ENCODE peak calls at places on chromosomes 11 and 22, in nine cellular contexts. E, H, X, Q, W, T, P, I and O are unnamed samples. For H3K36me3, the result is how much of the 10 kb centered on the place peaks cover.

GRCh38 chr22:19775496-19776325 is 15.1 kb downstream of the TBX1 start:
- DNase-seq in E (no peak), H (no peak), X (no peak), Q (no peak), W (no peak), T (no peak), P (no peak), I (no peak), O (no peak)

GRCh38 chr11:76588455-76589325 is 81.9 kb downstream of the LRRC32 start:
- DNase-seq in E (peak), H (no peak), X (peak), Q (no peak), W (peak), T (no peak), P (no peak), I (peak), O (no peak)

GRCh38 chr22:20094158-20094807 is 14.2 kb downstream of the DGCR8 start:
- DNase-seq in E (no peak), H (no peak), X (peak), Q (no peak), W (peak), T (no peak), P (no peak), I (no peak), O (no peak)

GRCh38 chr11:57349491-57350274 is 11.5 kb downstream of the P2RX3 start:
- DNase-seq in E (peak), H (peak), X (peak), Q (peak), W (peak), T (peak), P (peak), I (peak), O (peak)

GRCh38 chr11:12235945-12236743 is 125.8 kb downstream of the MICAL2 start:
- DNase-seq in E (no peak), H (peak), X (peak), Q (peak), W (peak), T (peak), P (peak), I (peak), O (peak)

GRCh38 chr11:67154726-67155125 is 35.7 kb downstream of the KDM2A start:
- DNase-seq in E (no peak), H (no peak), X (no peak), Q (no peak), W (no peak), T (no peak), P (no peak), I (no peak), O (no peak)

GRCh38 chr11:6315811-6316425 is 4.4 kb downstream of the CAVIN3 start:
- DNase-seq in E (peak), H (peak), X (peak), Q (no peak), W (peak), T (no peak), P (peak), I (peak), O (peak)

GRCh38 chr11:71946144-71946571 is 17.3 kb downstream of the RNF121 start:
- DNase-seq in E (no peak), H (no peak), X (no peak), Q (no peak), W (no peak), T (no peak), P (no peak), I (no peak), O (no peak)

GRCh38 chr11:78300108-78300507 is 111.4 kb downstream of the USP35 start:
- DNase-seq in E (no peak), H (no peak), X (no peak), Q (no peak), W (no peak), T (no peak), P (no peak), I (no peak), O (no peak)

GRCh38 chr11:10567466-10567865 is 999 bp downstream of the LYVE1 start:
- DNase-seq in E (no peak), H (no peak), X (no peak), Q (no peak), W (no peak), T (no peak), P (no peak), I (no peak), O (no peak)

GRCh38 chr22:47570300-47570685 is 807.8 kb downstream of the TBC1D22A start:
- DNase-seq in E (no peak), H (no peak), X (no peak), Q (no peak), W (no peak), T (no peak), P (no peak), I (no peak), O (no peak)

GRCh38 chr11:14894657-14895598 is 2.9 kb upstream of the CYP2R1 start:
- DNase-seq in E (peak), H (no peak), X (peak), Q (no peak), W (peak), T (no peak), P (no peak), I (peak), O (no peak)

GRCh38 chr22:25923952-25924351 is 182.0 kb downstream of the MYO18B start:
- DNase-seq in E (no peak), H (no peak), X (no peak), Q (no peak), W (no peak), T (no peak), P (no peak), I (no peak), O (no peak)

GRCh38 chr22:25929479-25929878 is 187.5 kb downstream of the MYO18B start:
- DNase-seq in E (no peak), H (no peak), X (no peak), Q (no peak), W (no peak), T (no peak), P (no peak), I (no peak), O (no peak)

GRCh38 chr22:25930710-25931353 is 188.8 kb downstream of the MYO18B start:
- DNase-seq in E (no peak), H (no peak), X (no peak), Q (no peak), W (no peak), T (no peak), P (no peak), I (no peak), O (no peak)

GRCh38 chr22:25930083-25930482 is 188.1 kb downstream of the MYO18B start:
- DNase-seq in E (no peak), H (no peak), X (no peak), Q (no peak), W (no peak), T (no peak), P (no peak), I (no peak), O (no peak)

DNA sequence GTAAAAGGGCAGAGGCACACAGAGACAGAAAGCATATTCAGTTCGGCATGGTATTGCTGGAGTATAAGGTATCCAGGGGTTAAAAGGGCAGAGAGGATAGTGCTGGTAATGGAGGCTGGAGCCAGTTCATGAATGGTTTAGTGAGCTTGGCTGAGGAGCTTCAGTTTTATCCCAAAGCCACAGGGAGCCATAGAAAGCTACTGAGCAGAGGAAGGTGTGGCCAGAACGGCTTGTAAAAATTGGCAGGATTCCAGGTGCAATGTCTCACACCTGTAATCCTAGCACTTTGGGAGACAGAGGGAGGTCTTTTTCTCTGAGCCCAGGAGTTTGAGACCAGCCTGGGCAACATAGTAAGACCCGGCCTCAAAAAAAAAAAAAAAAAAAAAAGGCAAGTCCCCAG is 186.1 kb downstream of the MYO18B start:
- DNase-seq in E (no peak), H (no peak), X (no peak), Q (no peak), W (no peak), T (no peak), P (no peak), I (no peak), O (no peak)
- H3K4me3 ChIP-seq in E (no peak), H (no peak), X (no peak), Q (no peak), W (no peak), T (no peak), P (no peak), I (no peak), O (no peak)

GRCh38 chr22:40965936-40966557 is 14.9 kb downstream of the RBX1 start:
- DNase-seq in E (peak), H (no peak), X (peak), Q (no peak), W (no peak), T (no peak), P (peak), I (no peak), O (no peak)
- H3K36me3 ChIP-seq in E (under half), H (under half), X (under half), Q (under half), W (half or more), T (under half), P (under half), I (under half), O (under half)

GRCh38 chr11:65595921-65596281 is 301 bp upstream of the KCNK7 start:
- DNase-seq in E (no peak), H (no peak), X (no peak), Q (no peak), W (no peak), T (no peak), P (no peak), I (no peak), O (no peak)
- H3K4me3 ChIP-seq in E (no peak), H (no peak), X (no peak), Q (no peak), W (no peak), T (no peak), P (no peak), I (no peak), O (no peak)

DNA sequence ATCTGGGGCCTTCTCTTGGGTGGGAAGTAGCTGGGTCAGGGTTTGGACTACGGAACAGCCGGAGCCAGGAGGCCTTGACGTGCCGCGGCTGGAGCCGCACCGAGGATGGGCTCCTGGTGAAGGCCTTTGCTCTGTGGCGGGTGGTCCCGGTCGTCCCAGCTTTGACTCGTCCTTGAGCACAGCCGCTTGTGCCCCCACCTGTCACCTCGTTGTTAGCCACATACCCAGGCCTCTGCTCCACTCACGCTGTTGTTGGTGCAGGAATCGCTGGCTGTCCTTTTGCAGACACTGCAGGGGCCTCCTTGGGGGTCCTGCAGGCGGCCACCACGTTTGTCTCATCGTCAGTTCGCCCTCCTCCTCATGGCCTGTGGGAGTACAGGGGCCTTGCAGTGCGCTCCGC is 17.1 kb downstream of the PHRF1 start:
- DNase-seq in E (no peak), H (no peak), X (no peak), Q (no peak), W (no peak), T (no peak), P (no peak), I (no peak), O (no peak)
- H3K36me3 ChIP-seq in E (half or more), H (under half), X (under half), Q (under half), W (half or more), T (under half), P (under half), I (under half), O (half or more)

GRCh38 chr11:123561046-123561781 is 93.2 kb downstream of the SCN3B start:
- DNase-seq in E (no peak), H (peak), X (no peak), Q (no peak), W (no peak), T (no peak), P (no peak), I (peak), O (no peak)
- H3K4me3 ChIP-seq in E (peak), H (no peak), X (no peak), Q (peak), W (no peak), T (no peak), P (no peak), I (no peak), O (peak)

GRCh38 chr22:27892811-27893210 is 26.2 kb downstream of the PITPNB start:
- DNase-seq in E (no peak), H (no peak), X (no peak), Q (no peak), W (no peak), T (no peak), P (no peak), I (no peak), O (no peak)
- H3K36me3 ChIP-seq in E (half or more), H (half or more), X (under half), Q (under half), W (half or more), T (under half), P (under half), I (under half), O (under half)

DNA sequence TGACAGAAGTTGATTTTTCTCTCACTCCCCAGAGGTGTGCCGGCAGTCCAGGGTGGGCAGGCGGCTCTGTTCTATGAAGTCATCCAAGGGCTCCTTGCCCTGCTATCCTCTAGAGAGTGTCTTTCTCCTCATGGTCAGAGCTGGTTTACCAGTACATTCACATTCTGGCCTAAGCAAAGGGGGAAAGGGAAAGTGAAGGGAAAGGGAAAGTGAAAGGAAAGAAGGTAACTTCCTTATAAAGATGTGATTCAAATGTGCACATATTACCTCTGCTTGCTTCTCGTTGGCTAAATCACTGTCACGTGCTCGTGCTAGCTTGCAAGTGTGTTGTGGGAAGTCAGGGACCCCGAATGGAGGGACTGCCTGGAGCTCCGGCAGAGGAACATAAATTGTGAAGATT is 2.9 kb upstream of the HTATIP2 start:
- DNase-seq in E (no peak), H (no peak), X (peak), Q (peak), W (no peak), T (no peak), P (no peak), I (no peak), O (peak)
- H3K4me3 ChIP-seq in E (no peak), H (no peak), X (no peak), Q (peak), W (no peak), T (no peak), P (no peak), I (no peak), O (peak)

GRCh38 chr11:595400-595799 is 19.1 kb downstream of the PHRF1 start:
- DNase-seq in E (no peak), H (no peak), X (no peak), Q (no peak), W (no peak), T (no peak), P (no peak), I (no peak), O (no peak)
- H3K36me3 ChIP-seq in E (half or more), H (under half), X (under half), Q (under half), W (half or more), T (half or more), P (under half), I (under half), O (under half)

GRCh38 chr11:94740975-94741707 is 27.0 kb upstream of the AMOTL1 start:
- DNase-seq in E (peak), H (peak), X (no peak), Q (no peak), W (no peak), T (peak), P (peak), I (peak), O (peak)
- H3K4me3 ChIP-seq in E (peak), H (peak), X (peak), Q (no peak), W (peak), T (peak), P (peak), I (peak), O (no peak)